ENCODE peak calls at places on chromosomes 12 and 14, in ten cellular contexts. One of them, this sample, is unnamed.

GRCh38 chr12:106248177-106248848 is 493 bp upstream of the CKAP4 start:
- DNase-seq in NCI-H774: no peak
- DNase-seq in BJ: no peak
- DNase-seq in stimulated activated CD8-positive, alpha-beta memory T cell treated with anti-CD3 and anti-CD28 coated beads, Interleukin-2, amount 100 ng/mL, for 48 hours: no peak
- DNase-seq in fibroblast of lung: peak
- DNase-seq in A549: peak
- DNase-seq in stromal cell of bone marrow: peak
- DNase-seq in Caco-2: peak
- DNase-seq in activated CD4-positive, alpha-beta memory T cell treated with anti-CD3 and anti-CD28 coated beads, Interleukin-2, amount 10 ng/mL, durations not matched to agents 7 days and 5 days: no peak
- DNase-seq in thoracic aorta: no peak
- DNase-seq in this sample: peak

GRCh38 chr12:71551529-71551928 is 111.9 kb downstream of the LGR5 start:
- DNase-seq in fibroblast of lung: peak
- DNase-seq in thoracic aorta: no peak
- DNase-seq in A549: no peak
- DNase-seq in stimulated activated CD8-positive, alpha-beta memory T cell treated with anti-CD3 and anti-CD28 coated beads, Interleukin-2, amount 100 ng/mL, for 48 hours: no peak
- DNase-seq in Caco-2: no peak
- DNase-seq in activated CD4-positive, alpha-beta memory T cell treated with anti-CD3 and anti-CD28 coated beads, Interleukin-2, amount 10 ng/mL, durations not matched to agents 7 days and 5 days: no peak
- DNase-seq in stromal cell of bone marrow: peak
- DNase-seq in NCI-H774: no peak
- DNase-seq in BJ: no peak
- DNase-seq in this sample: no peak

GRCh38 chr12:34400986-34401658 is 378.8 kb downstream of the ALG10 start:
- DNase-seq in stromal cell of bone marrow: no peak
- DNase-seq in stimulated activated CD8-positive, alpha-beta memory T cell treated with anti-CD3 and anti-CD28 coated beads, Interleukin-2, amount 100 ng/mL, for 48 hours: no peak
- DNase-seq in thoracic aorta: no peak
- DNase-seq in fibroblast of lung: no peak
- DNase-seq in A549: no peak
- DNase-seq in Caco-2: peak
- DNase-seq in activated CD4-positive, alpha-beta memory T cell treated with anti-CD3 and anti-CD28 coated beads, Interleukin-2, amount 10 ng/mL, durations not matched to agents 7 days and 5 days: peak
- DNase-seq in BJ: no peak
- DNase-seq in NCI-H774: no peak
- DNase-seq in this sample: no peak

GRCh38 chr12:67270622-67271021 is 1.5 kb downstream of the CAND1 start:
- DNase-seq in NCI-H774: no peak
- DNase-seq in stimulated activated CD8-positive, alpha-beta memory T cell treated with anti-CD3 and anti-CD28 coated beads, Interleukin-2, amount 100 ng/mL, for 48 hours: no peak
- DNase-seq in A549: no peak
- DNase-seq in fibroblast of lung: no peak
- DNase-seq in activated CD4-positive, alpha-beta memory T cell treated with anti-CD3 and anti-CD28 coated beads, Interleukin-2, amount 10 ng/mL, durations not matched to agents 7 days and 5 days: no peak
- DNase-seq in stromal cell of bone marrow: no peak
- DNase-seq in Caco-2: no peak
- DNase-seq in BJ: no peak
- DNase-seq in thoracic aorta: no peak
- DNase-seq in this sample: no peak

GRCh38 chr14:70392676-70393075 is 24.2 kb downstream of the SYNJ2BP start:
- DNase-seq in stimulated activated CD8-positive, alpha-beta memory T cell treated with anti-CD3 and anti-CD28 coated beads, Interleukin-2, amount 100 ng/mL, for 48 hours: no peak
- DNase-seq in Caco-2: no peak
- DNase-seq in A549: no peak
- DNase-seq in stromal cell of bone marrow: no peak
- DNase-seq in BJ: no peak
- DNase-seq in thoracic aorta: no peak
- DNase-seq in NCI-H774: no peak
- DNase-seq in fibroblast of lung: no peak
- DNase-seq in activated CD4-positive, alpha-beta memory T cell treated with anti-CD3 and anti-CD28 coated beads, Interleukin-2, amount 10 ng/mL, durations not matched to agents 7 days and 5 days: no peak
- DNase-seq in this sample: no peak

GRCh38 chr14:51855234-51855633 is 5.2 kb upstream of the GNG2 start:
- DNase-seq in A549: no peak
- DNase-seq in fibroblast of lung: peak
- DNase-seq in activated CD4-positive, alpha-beta memory T cell treated with anti-CD3 and anti-CD28 coated beads, Interleukin-2, amount 10 ng/mL, durations not matched to agents 7 days and 5 days: no peak
- DNase-seq in thoracic aorta: no peak
- DNase-seq in BJ: no peak
- DNase-seq in stromal cell of bone marrow: peak
- DNase-seq in NCI-H774: no peak
- DNase-seq in Caco-2: no peak
- DNase-seq in stimulated activated CD8-positive, alpha-beta memory T cell treated with anti-CD3 and anti-CD28 coated beads, Interleukin-2, amount 100 ng/mL, for 48 hours: no peak
- DNase-seq in this sample: no peak

GRCh38 chr12:59005195-59005961 is 85.1 kb upstream of the LRIG3 start:
- DNase-seq in Caco-2: no peak
- DNase-seq in thoracic aorta: no peak
- DNase-seq in fibroblast of lung: peak
- DNase-seq in stimulated activated CD8-positive, alpha-beta memory T cell treated with anti-CD3 and anti-CD28 coated beads, Interleukin-2, amount 100 ng/mL, for 48 hours: no peak
- DNase-seq in BJ: peak
- DNase-seq in stromal cell of bone marrow: peak
- DNase-seq in A549: no peak
- DNase-seq in NCI-H774: no peak
- DNase-seq in activated CD4-positive, alpha-beta memory T cell treated with anti-CD3 and anti-CD28 coated beads, Interleukin-2, amount 10 ng/mL, durations not matched to agents 7 days and 5 days: no peak
- DNase-seq in this sample: no peak

GRCh38 chr12:74725154-74725553 is 187.5 kb downstream of the ATXN7L3B start:
- DNase-seq in A549: no peak
- DNase-seq in thoracic aorta: no peak
- DNase-seq in NCI-H774: no peak
- DNase-seq in BJ: no peak
- DNase-seq in activated CD4-positive, alpha-beta memory T cell treated with anti-CD3 and anti-CD28 coated beads, Interleukin-2, amount 10 ng/mL, durations not matched to agents 7 days and 5 days: no peak
- DNase-seq in fibroblast of lung: peak
- DNase-seq in stromal cell of bone marrow: no peak
- DNase-seq in Caco-2: no peak
- DNase-seq in stimulated activated CD8-positive, alpha-beta memory T cell treated with anti-CD3 and anti-CD28 coated beads, Interleukin-2, amount 100 ng/mL, for 48 hours: no peak
- DNase-seq in this sample: no peak

GRCh38 chr14:29789475-29789874 is 138.2 kb downstream of the PRKD1 start:
- DNase-seq in thoracic aorta: no peak
- DNase-seq in fibroblast of lung: no peak
- DNase-seq in stimulated activated CD8-positive, alpha-beta memory T cell treated with anti-CD3 and anti-CD28 coated beads, Interleukin-2, amount 100 ng/mL, for 48 hours: no peak
- DNase-seq in stromal cell of bone marrow: no peak
- DNase-seq in BJ: no peak
- DNase-seq in Caco-2: no peak
- DNase-seq in NCI-H774: no peak
- DNase-seq in A549: no peak
- DNase-seq in activated CD4-positive, alpha-beta memory T cell treated with anti-CD3 and anti-CD28 coated beads, Interleukin-2, amount 10 ng/mL, durations not matched to agents 7 days and 5 days: no peak
- DNase-seq in this sample: no peak

GRCh38 chr14:90970167-90970600 is 90.3 kb downstream of the RPS6KA5 start:
- DNase-seq in BJ: no peak
- DNase-seq in activated CD4-positive, alpha-beta memory T cell treated with anti-CD3 and anti-CD28 coated beads, Interleukin-2, amount 10 ng/mL, durations not matched to agents 7 days and 5 days: no peak
- DNase-seq in fibroblast of lung: peak
- DNase-seq in thoracic aorta: no peak
- DNase-seq in A549: no peak
- DNase-seq in stimulated activated CD8-positive, alpha-beta memory T cell treated with anti-CD3 and anti-CD28 coated beads, Interleukin-2, amount 100 ng/mL, for 48 hours: no peak
- DNase-seq in stromal cell of bone marrow: no peak
- DNase-seq in NCI-H774: no peak
- DNase-seq in Caco-2: no peak
- DNase-seq in this sample: no peak

GRCh38 chr14:89269404-89269803 is 147.6 kb downstream of the FOXN3 start:
- DNase-seq in thoracic aorta: no peak
- DNase-seq in stromal cell of bone marrow: no peak
- DNase-seq in Caco-2: no peak
- DNase-seq in stimulated activated CD8-positive, alpha-beta memory T cell treated with anti-CD3 and anti-CD28 coated beads, Interleukin-2, amount 100 ng/mL, for 48 hours: no peak
- DNase-seq in A549: no peak
- DNase-seq in fibroblast of lung: no peak
- DNase-seq in activated CD4-positive, alpha-beta memory T cell treated with anti-CD3 and anti-CD28 coated beads, Interleukin-2, amount 10 ng/mL, durations not matched to agents 7 days and 5 days: no peak
- DNase-seq in NCI-H774: no peak
- DNase-seq in BJ: no peak
- DNase-seq in this sample: no peak

GRCh38 chr12:112887542-112887941 is 19.2 kb upstream of the OAS1 start:
- DNase-seq in stromal cell of bone marrow: no peak
- DNase-seq in fibroblast of lung: no peak
- DNase-seq in stimulated activated CD8-positive, alpha-beta memory T cell treated with anti-CD3 and anti-CD28 coated beads, Interleukin-2, amount 100 ng/mL, for 48 hours: no peak
- DNase-seq in BJ: no peak
- DNase-seq in Caco-2: no peak
- DNase-seq in NCI-H774: no peak
- DNase-seq in A549: no peak
- DNase-seq in thoracic aorta: no peak
- DNase-seq in activated CD4-positive, alpha-beta memory T cell treated with anti-CD3 and anti-CD28 coated beads, Interleukin-2, amount 10 ng/mL, durations not matched to agents 7 days and 5 days: no peak
- DNase-seq in this sample: no peak

GRCh38 chr12:130444986-130445385 is 107.3 kb downstream of the PIWIL1 start:
- DNase-seq in stromal cell of bone marrow: no peak
- DNase-seq in A549: no peak
- DNase-seq in BJ: no peak
- DNase-seq in fibroblast of lung: no peak
- DNase-seq in Caco-2: no peak
- DNase-seq in NCI-H774: no peak
- DNase-seq in thoracic aorta: no peak
- DNase-seq in activated CD4-positive, alpha-beta memory T cell treated with anti-CD3 and anti-CD28 coated beads, Interleukin-2, amount 10 ng/mL, durations not matched to agents 7 days and 5 days: no peak
- DNase-seq in stimulated activated CD8-positive, alpha-beta memory T cell treated with anti-CD3 and anti-CD28 coated beads, Interleukin-2, amount 100 ng/mL, for 48 hours: no peak
- DNase-seq in this sample: no peak

GRCh38 chr14:23575086-23575485 is 3.5 kb downstream of the JPH4 start:
- DNase-seq in stimulated activated CD8-positive, alpha-beta memory T cell treated with anti-CD3 and anti-CD28 coated beads, Interleukin-2, amount 100 ng/mL, for 48 hours: no peak
- DNase-seq in fibroblast of lung: no peak
- DNase-seq in thoracic aorta: no peak
- DNase-seq in Caco-2: no peak
- DNase-seq in activated CD4-positive, alpha-beta memory T cell treated with anti-CD3 and anti-CD28 coated beads, Interleukin-2, amount 10 ng/mL, durations not matched to agents 7 days and 5 days: no peak
- DNase-seq in NCI-H774: no peak
- DNase-seq in BJ: no peak
- DNase-seq in stromal cell of bone marrow: no peak
- DNase-seq in A549: no peak
- DNase-seq in this sample: no peak

GRCh38 chr12:88127099-88127498 is 14.8 kb downstream of the CEP290 start:
- DNase-seq in stimulated activated CD8-positive, alpha-beta memory T cell treated with anti-CD3 and anti-CD28 coated beads, Interleukin-2, amount 100 ng/mL, for 48 hours: no peak
- DNase-seq in BJ: no peak
- DNase-seq in activated CD4-positive, alpha-beta memory T cell treated with anti-CD3 and anti-CD28 coated beads, Interleukin-2, amount 10 ng/mL, durations not matched to agents 7 days and 5 days: no peak
- DNase-seq in NCI-H774: no peak
- DNase-seq in thoracic aorta: no peak
- DNase-seq in fibroblast of lung: no peak
- DNase-seq in stromal cell of bone marrow: no peak
- DNase-seq in Caco-2: no peak
- DNase-seq in A549: no peak
- DNase-seq in this sample: no peak